ENCODE peak calls at places on chromosomes 1 and 21, in eight cellular contexts. U, W, T, E, C, I, N and P are unnamed samples.

GRCh38 chr1:30381671-30382365 is 341.6 kb downstream of the MATN1 start:
- DNase-seq in C (no peak), U (no peak), W (no peak), E (no peak), I (no peak), T (no peak), N (no peak), P (no peak)

GRCh38 chr1:91924146-91924545 is 25.1 kb upstream of the BRDT start:
- DNase-seq in W (no peak), C (no peak), I (no peak), E (peak; percentile 68), N (peak; percentile 26), T (no peak), U (no peak), P (no peak)

GRCh38 chr1:206495493-206496046 is 11.8 kb upstream of the RASSF5 start:
- DNase-seq in T (no peak), N (no peak), C (no peak), W (no peak), U (no peak), E (peak; percentile 45), I (no peak), P (no peak)

GRCh38 chr21:42618713-42619112 is 34.7 kb upstream of the PDE9A start:
- DNase-seq in E (no peak), W (no peak), T (no peak), I (no peak), C (no peak), U (no peak), N (no peak), P (no peak)

GRCh38 chr1:167043752-167044488 is 46.3 kb downstream of the GPA33 start:
- DNase-seq in C (peak; percentile 86), N (no peak), W (no peak), I (peak; percentile 88), U (peak; percentile 84), T (peak; percentile 54), E (peak; percentile 18), P (peak; percentile 37)

GRCh38 chr1:212430416-212430815 is 2.3 kb upstream of the NENF start:
- DNase-seq in E (no peak), I (no peak), N (peak; percentile 41), C (no peak), U (no peak), T (no peak), W (no peak), P (no peak)

GRCh38 chr1:53740621-53741105 is 1.7 kb upstream of the GLIS1 start:
- DNase-seq in U (no peak), C (no peak), W (no peak), I (no peak), E (peak; percentile 53), N (no peak), T (no peak), P (no peak)

GRCh38 chr21:45054927-45055612 is 19.3 kb upstream of the ADARB1 start:
- DNase-seq in U (no peak), N (no peak), C (no peak), W (no peak), E (no peak), I (no peak), T (no peak), P (no peak)

GRCh38 chr1:231139125-231139649 is 22.7 kb upstream of the TRIM67 start:
- DNase-seq in E (peak; percentile 90), U (no peak), I (no peak), C (no peak), W (no peak), T (no peak), N (peak; percentile 68), P (no peak)

GRCh38 chr1:181073638-181074037 is 14.9 kb upstream of the IER5 start:
- DNase-seq in E (peak; percentile 94), N (peak; percentile 79), C (no peak), I (no peak), U (no peak), T (no peak), W (no peak), P (no peak)

GRCh38 chr1:229165327-229165726 is 105.6 kb upstream of the RAB4A start:
- DNase-seq in C (no peak), N (no peak), I (no peak), T (no peak), W (no peak), E (peak; percentile 35), U (no peak), P (no peak)

GRCh38 chr1:150288382-150288781 is 5.3 kb upstream of the MRPS21 start:
- DNase-seq in E (no peak), U (no peak), C (no peak), W (no peak), I (no peak), T (no peak), N (no peak), P (no peak)

GRCh38 chr1:221865808-221866207 is 123.9 kb upstream of the DUSP10 start:
- DNase-seq in U (no peak), E (no peak), C (no peak), T (no peak), I (no peak), W (no peak), N (peak; percentile 65), P (no peak)

GRCh38 chr1:203463469-203464062 is 12.0 kb upstream of the PRELP start:
- DNase-seq in C (no peak), T (no peak), W (no peak), I (no peak), U (no peak), E (peak; percentile 33), N (no peak), P (peak; percentile 71)

GRCh38 chr1:58884706-58885661 is 101.1 kb upstream of the JUN start:
- DNase-seq in U (peak; percentile 93), N (no peak), W (peak; percentile 12), T (peak; percentile 60), C (peak; percentile 88), I (peak; percentile 81), E (no peak), P (no peak)